ENCODE peak calls at places on chromosomes 7 and 10, in six cellular contexts. S is GM12891, U is HCT116, B is uterus, N is right lobe of liver, P is IMR-90. R is an unnamed sample.

GRCh38 chr7:74254858-74255379 is 720 bp upstream of the RFC2 start:
- DNase-seq in S (no peak), U (no peak), B (no peak), P (no peak), N (no peak), R (no peak)

GRCh38 chr7:73612598-73613269 is 11.6 kb downstream of the MLXIPL start:
- DNase-seq in P (peak), B (no peak), U (no peak), N (peak), S (no peak), R (peak)

GRCh38 chr10:79067241-79068202 is 1.2 kb upstream of the ZMIZ1 start:
- DNase-seq in U (peak), N (peak), S (peak), B (peak), P (peak), R (peak)

GRCh38 chr7:98981701-98982100 is 103.4 kb downstream of the TRRAP start:
- DNase-seq in U (no peak), S (no peak), N (no peak), P (no peak), B (no peak), R (no peak)

GRCh38 chr7:28002638-28003037 is 178.0 kb downstream of the JAZF1 start:
- DNase-seq in P (peak), N (no peak), S (no peak), U (no peak), B (no peak), R (no peak)

GRCh38 chr7:106283831-106284515 is 810 bp downstream of the NAMPT start:
- DNase-seq in S (no peak), U (no peak), P (peak), B (peak), N (peak), R (peak)

GRCh38 chr7:25564980-25565379 is 336.7 kb upstream of the NPVF start:
- DNase-seq in S (no peak), U (no peak), B (no peak), N (no peak), P (no peak), R (no peak)

GRCh38 chr10:117993166-117993565 is 53.6 kb downstream of the RAB11FIP2 start:
- DNase-seq in U (no peak), N (no peak), P (no peak), S (no peak), B (no peak), R (no peak)

GRCh38 chr7:108498481-108498880 is 27.5 kb downstream of the PNPLA8 start:
- DNase-seq in P (no peak), B (no peak), N (no peak), S (no peak), U (no peak), R (no peak)

GRCh38 chr10:77249901-77250459 is 387.6 kb downstream of the KCNMA1 start:
- DNase-seq in S (no peak), P (no peak), B (no peak), N (peak), U (no peak), R (no peak)

GRCh38 chr10:12782537-12782936 is 219.0 kb downstream of the CCDC3 start:
- DNase-seq in N (peak), S (peak), B (peak), U (peak), P (peak), R (peak)

GRCh38 chr10:15672469-15672868 is 47.3 kb downstream of the ITGA8 start:
- DNase-seq in P (no peak), B (no peak), N (no peak), U (no peak), S (no peak), R (no peak)

GRCh38 chr7:32588657-32589056 is 93.4 kb downstream of the AVL9 start:
- DNase-seq in B (no peak), U (no peak), S (peak), N (no peak), P (peak), R (peak)

GRCh38 chr7:127995866-127996215 is 35.4 kb downstream of the LRRC4 start:
- DNase-seq in B (no peak), S (no peak), U (no peak), P (no peak), N (no peak), R (no peak)

GRCh38 chr7:121578669-121579068 is 182.6 kb upstream of the FAM3C start:
- DNase-seq in P (no peak), U (no peak), N (no peak), S (no peak), B (no peak), R (no peak)

GRCh38 chr7:36315309-36315948 is 74.2 kb upstream of the ANLN start:
- DNase-seq in U (no peak), P (no peak), S (no peak), B (no peak), N (no peak), R (no peak)

GRCh38 chr10:4812952-4813351 is 13.1 kb upstream of the AKR1E2 start:
- DNase-seq in N (no peak), B (peak), P (peak), S (no peak), U (peak), R (peak)

GRCh38 chr7:5774136-5774535 is 7.3 kb downstream of the RNF216 start:
- DNase-seq in U (no peak), N (no peak), S (no peak), P (no peak), B (no peak), R (no peak)

GRCh38 chr10:87505366-87506113 is 847 bp downstream of the MINPP1 start:
- DNase-seq in N (peak), S (peak), B (no peak), U (peak), P (peak), R (peak)

GRCh38 chr10:96616961-96617360 is 30.1 kb upstream of the TM9SF3 start:
- DNase-seq in P (no peak), N (no peak), U (no peak), S (no peak), B (no peak), R (no peak)

GRCh38 chr7:6271091-6271658 is 1.2 kb downstream of the CYTH3 start:
- DNase-seq in U (no peak), P (peak), B (peak), S (no peak), N (peak), R (peak)

GRCh38 chr10:104318810-104319684 is 19.2 kb downstream of the ITPRIP start:
- DNase-seq in U (no peak), N (no peak), B (peak), S (no peak), P (peak), R (no peak)

GRCh38 chr10:131685576-131685975 is 215.2 kb upstream of the PPP2R2D start:
- DNase-seq in S (no peak), P (no peak), B (no peak), N (no peak), U (no peak), R (no peak)

GRCh38 chr10:37975407-37975991 is 948 bp downstream of the ZNF25 start:
- DNase-seq in B (no peak), S (no peak), U (no peak), P (peak), N (no peak), R (no peak)

GRCh38 chr7:90726623-90727022 is 130.5 kb downstream of the CDK14 start:
- DNase-seq in B (no peak), N (peak), S (no peak), U (no peak), P (peak), R (no peak)

GRCh38 chr10:75596930-75597629 is 165.7 kb downstream of the LRMDA start:
- DNase-seq in N (no peak), S (no peak), U (no peak), P (no peak), B (no peak), R (no peak)

GRCh38 chr7:117041007-117041406 is 87.7 kb downstream of the ST7 start:
- DNase-seq in U (no peak), S (no peak), B (no peak), P (peak), N (no peak), R (no peak)

GRCh38 chr7:157362729-157363128 is 25.9 kb downstream of the DNAJB6 start:
- DNase-seq in N (no peak), P (no peak), B (no peak), S (no peak), U (no peak), R (no peak)

GRCh38 chr7:157820796-157821195 is 484.0 kb downstream of the DNAJB6 start:
- DNase-seq in S (no peak), B (no peak), N (no peak), U (no peak), P (no peak), R (no peak)

GRCh38 chr10:15856328-15857000 is 3.8 kb downstream of the MINDY3 start:
- DNase-seq in B (no peak), S (no peak), P (no peak), N (no peak), U (no peak), R (no peak)

GRCh38 chr7:90816511-90817142 is 220.5 kb downstream of the CDK14 start:
- DNase-seq in S (no peak), N (no peak), B (peak), P (peak), U (peak), R (peak)

GRCh38 chr10:112389147-112389822 is 15.4 kb downstream of the ACSL5 start:
- DNase-seq in U (peak), B (no peak), N (no peak), S (no peak), P (peak), R (peak)

GRCh38 chr7:94654764-94655561 is 970 bp downstream of the SGCE start:
- DNase-seq in P (peak), S (no peak), N (no peak), B (peak), U (no peak), R (no peak)

GRCh38 chr10:128095023-128095752 is 31.0 kb downstream of the MKI67 start:
- DNase-seq in S (no peak), B (no peak), U (peak), N (no peak), P (no peak), R (no peak)

GRCh38 chr10:128096486-128097199 is 29.6 kb downstream of the MKI67 start:
- DNase-seq in P (no peak), N (no peak), B (no peak), S (no peak), U (no peak), R (no peak)

GRCh38 chr10:128097783-128098182 is 28.4 kb downstream of the MKI67 start:
- DNase-seq in N (no peak), U (no peak), S (no peak), P (no peak), B (no peak), R (no peak)

GRCh38 chr10:128098631-128099030 is 27.6 kb downstream of the MKI67 start:
- DNase-seq in U (no peak), N (no peak), B (no peak), P (no peak), S (no peak), R (no peak)

GRCh38 chr10:128095753-128096469 is 30.3 kb downstream of the MKI67 start:
- DNase-seq in S (no peak), B (no peak), P (no peak), U (no peak), N (no peak), R (no peak)
- TF ChIP-seq POLR2A in S (no peak), B (no peak), P (no peak), U (no peak), N (no peak), R (no peak)

DNA sequence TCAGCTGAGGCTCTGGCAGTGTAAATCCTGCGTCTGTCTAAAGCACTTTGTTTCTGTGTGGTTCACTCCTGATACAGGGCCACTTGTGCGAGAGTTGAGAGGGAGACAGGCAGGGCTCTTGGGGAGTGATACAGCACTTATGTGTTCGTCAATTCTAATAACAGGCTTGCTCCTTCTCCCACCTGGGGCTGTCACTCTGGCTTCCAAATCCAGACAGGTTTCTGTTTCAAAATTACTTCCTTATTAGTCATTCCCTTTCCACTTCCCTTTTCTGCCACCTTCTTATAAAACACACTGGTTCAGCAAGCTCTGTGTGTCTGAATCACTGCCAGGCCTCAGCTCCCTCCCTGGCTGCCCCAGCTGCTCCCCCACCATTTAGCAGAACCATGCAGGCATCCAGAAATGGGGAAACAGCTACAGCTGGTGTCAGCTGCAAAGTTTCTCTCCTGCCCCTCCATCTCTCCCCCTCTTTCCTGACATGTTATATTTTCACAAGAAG is 58.5 kb upstream of the ZNRF2 start:
- DNase-seq in P (peak), B (peak), N (no peak), S (no peak), U (peak), R (peak)
- TF ChIP-seq POLR2A in P (no peak), B (no peak), N (no peak), S (no peak), U (no peak), R (no peak)

GRCh38 chr10:34213193-34213804 is 601.8 kb downstream of the PARD3 start:
- DNase-seq in N (no peak), B (no peak), P (no peak), S (no peak), U (no peak), R (no peak)
- TF ChIP-seq POLR2A in N (no peak), B (no peak), P (no peak), S (no peak), U (no peak), R (no peak)

GRCh38 chr10:101031128-101031795 is at the start of the genes PDZD7 and SFXN3:
- DNase-seq in P (peak), B (peak), N (peak), U (peak), S (peak), R (peak)
- TF ChIP-seq POLR2A in P (peak), B (peak), N (peak), U (no peak), S (no peak), R (no peak)